ENCODE peak calls at places on chromosome 14, in five cellular contexts. One of them, this sample, is unnamed.

GRCh38 chr14:64974563-64974962 is 2.4 kb upstream of the RAB15 start:
- DNase-seq in activated CD8-positive, alpha-beta memory T cell treated with anti-CD3 and anti-CD28 coated beads for 4 hours: no peak
- DNase-seq in heart right ventricle: no peak
- DNase-seq in EL: no peak
- DNase-seq in omental fat pad: no peak
- DNase-seq in this sample: no peak

GRCh38 chr14:90518075-90518940 is 121.5 kb downstream of the CALM1 start:
- DNase-seq in activated CD8-positive, alpha-beta memory T cell treated with anti-CD3 and anti-CD28 coated beads for 4 hours: no peak
- DNase-seq in heart right ventricle: no peak
- DNase-seq in omental fat pad: no peak
- DNase-seq in EL: no peak
- DNase-seq in this sample: no peak

GRCh38 chr14:39229222-39229543 is 4.5 kb upstream of the MIA2 start:
- DNase-seq in EL: no peak
- DNase-seq in heart right ventricle: no peak
- DNase-seq in activated CD8-positive, alpha-beta memory T cell treated with anti-CD3 and anti-CD28 coated beads for 4 hours: peak
- DNase-seq in omental fat pad: no peak
- DNase-seq in this sample: peak

GRCh38 chr14:73251516-73252215 is 14.4 kb downstream of the PAPLN start:
- DNase-seq in EL: no peak
- DNase-seq in activated CD8-positive, alpha-beta memory T cell treated with anti-CD3 and anti-CD28 coated beads for 4 hours: no peak
- DNase-seq in omental fat pad: no peak
- DNase-seq in heart right ventricle: no peak
- DNase-seq in this sample: no peak

GRCh38 chr14:88706425-88706824 is 86.3 kb downstream of the EML5 start:
- DNase-seq in activated CD8-positive, alpha-beta memory T cell treated with anti-CD3 and anti-CD28 coated beads for 4 hours: no peak
- DNase-seq in heart right ventricle: no peak
- DNase-seq in omental fat pad: no peak
- DNase-seq in EL: peak
- DNase-seq in this sample: peak

GRCh38 chr14:73829526-73830431 is 21.9 kb upstream of the PTGR2 start:
- DNase-seq in heart right ventricle: no peak
- DNase-seq in EL: peak
- DNase-seq in omental fat pad: no peak
- DNase-seq in activated CD8-positive, alpha-beta memory T cell treated with anti-CD3 and anti-CD28 coated beads for 4 hours: no peak
- DNase-seq in this sample: peak

GRCh38 chr14:99586054-99586760 is 17.8 kb downstream of the CCDC85C start:
- DNase-seq in omental fat pad: no peak
- DNase-seq in EL: no peak
- DNase-seq in heart right ventricle: no peak
- DNase-seq in activated CD8-positive, alpha-beta memory T cell treated with anti-CD3 and anti-CD28 coated beads for 4 hours: no peak
- DNase-seq in this sample: no peak

GRCh38 chr14:47391105-47391504 is 284.3 kb downstream of the MDGA2 start:
- DNase-seq in activated CD8-positive, alpha-beta memory T cell treated with anti-CD3 and anti-CD28 coated beads for 4 hours: no peak
- DNase-seq in omental fat pad: no peak
- DNase-seq in EL: no peak
- DNase-seq in heart right ventricle: no peak
- DNase-seq in this sample: no peak

GRCh38 chr14:73452341-73453191 is 5.8 kb downstream of the NUMB start:
- DNase-seq in EL: peak
- DNase-seq in omental fat pad: no peak
- DNase-seq in heart right ventricle: no peak
- DNase-seq in activated CD8-positive, alpha-beta memory T cell treated with anti-CD3 and anti-CD28 coated beads for 4 hours: no peak
- DNase-seq in this sample: peak

GRCh38 chr14:101604228-101604934 is 43.1 kb downstream of the DIO3 start:
- DNase-seq in heart right ventricle: no peak
- DNase-seq in EL: no peak
- DNase-seq in omental fat pad: no peak
- DNase-seq in activated CD8-positive, alpha-beta memory T cell treated with anti-CD3 and anti-CD28 coated beads for 4 hours: no peak
- DNase-seq in this sample: no peak

GRCh38 chr14:62234849-62235248 is 472.6 kb downstream of the SNAPC1 start:
- DNase-seq in omental fat pad: no peak
- DNase-seq in activated CD8-positive, alpha-beta memory T cell treated with anti-CD3 and anti-CD28 coated beads for 4 hours: no peak
- DNase-seq in EL: no peak
- DNase-seq in heart right ventricle: no peak
- DNase-seq in this sample: no peak

GRCh38 chr14:63624203-63624602 is 17.5 kb downstream of the WDR89 start:
- DNase-seq in heart right ventricle: no peak
- DNase-seq in EL: no peak
- DNase-seq in omental fat pad: no peak
- DNase-seq in activated CD8-positive, alpha-beta memory T cell treated with anti-CD3 and anti-CD28 coated beads for 4 hours: no peak
- DNase-seq in this sample: no peak

GRCh38 chr14:73739899-73740685 is 25.9 kb upstream of the PNMA1 start:
- DNase-seq in activated CD8-positive, alpha-beta memory T cell treated with anti-CD3 and anti-CD28 coated beads for 4 hours: no peak
- DNase-seq in EL: no peak
- DNase-seq in heart right ventricle: no peak
- DNase-seq in omental fat pad: no peak
- DNase-seq in this sample: no peak

GRCh38 chr14:74362361-74362915 is 14.2 kb downstream of the VRTN start:
- DNase-seq in EL: peak
- DNase-seq in activated CD8-positive, alpha-beta memory T cell treated with anti-CD3 and anti-CD28 coated beads for 4 hours: peak
- DNase-seq in heart right ventricle: peak
- DNase-seq in omental fat pad: peak
- DNase-seq in this sample: peak

GRCh38 chr14:45251912-45252311 is 1.1 kb downstream of the MIS18BP1 start:
- DNase-seq in EL: peak
- DNase-seq in omental fat pad: no peak
- DNase-seq in activated CD8-positive, alpha-beta memory T cell treated with anti-CD3 and anti-CD28 coated beads for 4 hours: no peak
- DNase-seq in heart right ventricle: no peak
- DNase-seq in this sample: peak

GRCh38 chr14:99716850-99717681 is 33.0 kb downstream of the CYP46A1 start:
- DNase-seq in activated CD8-positive, alpha-beta memory T cell treated with anti-CD3 and anti-CD28 coated beads for 4 hours: no peak
- DNase-seq in heart right ventricle: no peak
- DNase-seq in EL: no peak
- DNase-seq in omental fat pad: no peak
- DNase-seq in this sample: no peak

GRCh38 chr14:55129086-55129427 is at the start of gene LGALS3:
- DNase-seq in omental fat pad: peak
- DNase-seq in heart right ventricle: peak
- DNase-seq in activated CD8-positive, alpha-beta memory T cell treated with anti-CD3 and anti-CD28 coated beads for 4 hours: no peak
- DNase-seq in EL: peak
- DNase-seq in this sample: peak

GRCh38 chr14:68938515-68939423 is 40.3 kb downstream of the ACTN1 start:
- DNase-seq in EL: no peak
- DNase-seq in activated CD8-positive, alpha-beta memory T cell treated with anti-CD3 and anti-CD28 coated beads for 4 hours: no peak
- DNase-seq in heart right ventricle: no peak
- DNase-seq in omental fat pad: no peak
- DNase-seq in this sample: no peak

GRCh38 chr14:103204852-103205540 is 81.7 kb downstream of the TNFAIP2 start:
- DNase-seq in omental fat pad: no peak
- DNase-seq in heart right ventricle: no peak
- DNase-seq in activated CD8-positive, alpha-beta memory T cell treated with anti-CD3 and anti-CD28 coated beads for 4 hours: no peak
- DNase-seq in EL: no peak
- DNase-seq in this sample: peak

GRCh38 chr14:42628591-42628990 is 1021.9 kb downstream of the LRFN5 start:
- DNase-seq in EL: no peak
- DNase-seq in omental fat pad: no peak
- DNase-seq in heart right ventricle: no peak
- DNase-seq in activated CD8-positive, alpha-beta memory T cell treated with anti-CD3 and anti-CD28 coated beads for 4 hours: no peak
- DNase-seq in this sample: no peak

GRCh38 chr14:33556382-33557121 is 394.3 kb downstream of the EGLN3 start:
- DNase-seq in activated CD8-positive, alpha-beta memory T cell treated with anti-CD3 and anti-CD28 coated beads for 4 hours: no peak
- DNase-seq in omental fat pad: no peak
- DNase-seq in heart right ventricle: no peak
- DNase-seq in EL: peak
- DNase-seq in this sample: peak

GRCh38 chr14:34699873-34700621 is 14.3 kb downstream of the CFL2 start:
- DNase-seq in EL: peak
- DNase-seq in heart right ventricle: no peak
- DNase-seq in activated CD8-positive, alpha-beta memory T cell treated with anti-CD3 and anti-CD28 coated beads for 4 hours: no peak
- DNase-seq in omental fat pad: no peak
- DNase-seq in this sample: peak

GRCh38 chr14:24339284-24340151 is at the start of gene RIPK3:
- DNase-seq in heart right ventricle: peak
- DNase-seq in omental fat pad: no peak
- DNase-seq in EL: no peak
- DNase-seq in activated CD8-positive, alpha-beta memory T cell treated with anti-CD3 and anti-CD28 coated beads for 4 hours: peak
- DNase-seq in this sample: no peak

GRCh38 chr14:92866181-92866752 is 56.7 kb upstream of the CHGA start:
- DNase-seq in activated CD8-positive, alpha-beta memory T cell treated with anti-CD3 and anti-CD28 coated beads for 4 hours: no peak
- DNase-seq in omental fat pad: no peak
- DNase-seq in EL: peak
- DNase-seq in heart right ventricle: no peak
- DNase-seq in this sample: peak

GRCh38 chr14:85534435-85534834 is 4.5 kb downstream of the FLRT2 start:
- DNase-seq in heart right ventricle: no peak
- DNase-seq in EL: peak
- DNase-seq in activated CD8-positive, alpha-beta memory T cell treated with anti-CD3 and anti-CD28 coated beads for 4 hours: no peak
- DNase-seq in omental fat pad: no peak
- DNase-seq in this sample: peak

GRCh38 chr14:23300687-23301223 is 1.9 kb downstream of the PPP1R3E start:
- DNase-seq in EL: peak
- DNase-seq in heart right ventricle: peak
- DNase-seq in omental fat pad: no peak
- DNase-seq in activated CD8-positive, alpha-beta memory T cell treated with anti-CD3 and anti-CD28 coated beads for 4 hours: no peak
- DNase-seq in this sample: peak

GRCh38 chr14:49636866-49637265 is 1.8 kb upstream of the DNAAF2 start:
- DNase-seq in EL: no peak
- DNase-seq in omental fat pad: no peak
- DNase-seq in heart right ventricle: no peak
- DNase-seq in activated CD8-positive, alpha-beta memory T cell treated with anti-CD3 and anti-CD28 coated beads for 4 hours: no peak
- DNase-seq in this sample: no peak

GRCh38 chr14:34797747-34798583 is 77.2 kb downstream of the BAZ1A start:
- DNase-seq in omental fat pad: no peak
- DNase-seq in heart right ventricle: no peak
- DNase-seq in EL: no peak
- DNase-seq in activated CD8-positive, alpha-beta memory T cell treated with anti-CD3 and anti-CD28 coated beads for 4 hours: no peak
- DNase-seq in this sample: no peak